ENCODE peak calls at places on chromosomes 4 and X, in eight cellular contexts. A is OCI-LY7, B is transverse colon, P is hepatocyte, I is mesothelial cell of epicardium, R is foreskin fibroblast, V is uterus, W is K562. F is an unnamed sample.

GRCh38 chrX:53160297-53160983 is 64.6 kb downstream of the KDM5C start:
- DNase-seq in A (no peak), B (peak), P (no peak), I (no peak), R (no peak), V (no peak), W (no peak), F (no peak)

GRCh38 chrX:2325076-2325784 is 175.5 kb downstream of the DHRSX start:
- DNase-seq in A (no peak), B (peak), P (no peak), I (no peak), R (peak), V (peak), W (peak), F (peak)

GRCh38 chr4:3467601-3468031 is 4.5 kb downstream of the DOK7 start:
- DNase-seq in A (no peak), B (no peak), P (no peak), I (no peak), R (no peak), V (no peak), W (no peak), F (no peak)

GRCh38 chrX:22320236-22320635 is 47.5 kb downstream of the CBLL2 start:
- DNase-seq in A (no peak), B (no peak), P (no peak), I (no peak), R (no peak), V (no peak), W (no peak), F (no peak)

GRCh38 chrX:39956803-39957394 is 140.9 kb downstream of the BCOR start:
- DNase-seq in A (no peak), B (no peak), P (no peak), I (no peak), R (no peak), V (no peak), W (no peak), F (no peak)

GRCh38 chr4:184870718-184871117 is 45.0 kb upstream of the ACSL1 start:
- DNase-seq in A (no peak), B (no peak), P (no peak), I (no peak), R (no peak), V (no peak), W (no peak), F (no peak)

GRCh38 chrX:133215747-133216146 is 2.4 kb downstream of the TFDP3 start:
- DNase-seq in A (peak), B (peak), P (peak), I (no peak), R (no peak), V (no peak), W (no peak), F (no peak)

GRCh38 chr4:139928568-139928967 is 225.4 kb downstream of the MAML3 start:
- DNase-seq in A (no peak), B (no peak), P (no peak), I (no peak), R (no peak), V (no peak), W (no peak), F (no peak)

GRCh38 chrX:49999048-49999447 is 76.7 kb downstream of the CLCN5 start:
- DNase-seq in A (no peak), B (no peak), P (no peak), I (no peak), R (no peak), V (no peak), W (no peak), F (no peak)

GRCh38 chrX:140501321-140501720 is 3.5 kb downstream of the SOX3 start:
- DNase-seq in A (no peak), B (no peak), P (no peak), I (no peak), R (no peak), V (no peak), W (no peak), F (no peak)

GRCh38 chrX:30302957-30303356 is 6.2 kb downstream of the NR0B1 start:
- DNase-seq in A (no peak), B (no peak), P (no peak), I (no peak), R (peak), V (no peak), W (no peak), F (no peak)

GRCh38 chr4:92235741-92236140 is 68.0 kb upstream of the GRID2 start:
- DNase-seq in A (no peak), B (no peak), P (no peak), I (no peak), R (no peak), V (no peak), W (no peak), F (no peak)

GRCh38 chr4:155679343-155679742 is 12.7 kb downstream of the GUCY1A1 start:
- DNase-seq in A (no peak), B (no peak), P (peak), I (no peak), R (peak), V (peak), W (no peak), F (no peak)

GRCh38 chrX:35665311-35665710 is 132.8 kb upstream of the MAGEB16 start:
- DNase-seq in A (no peak), B (no peak), P (no peak), I (no peak), R (no peak), V (no peak), W (no peak), F (no peak)

DNA sequence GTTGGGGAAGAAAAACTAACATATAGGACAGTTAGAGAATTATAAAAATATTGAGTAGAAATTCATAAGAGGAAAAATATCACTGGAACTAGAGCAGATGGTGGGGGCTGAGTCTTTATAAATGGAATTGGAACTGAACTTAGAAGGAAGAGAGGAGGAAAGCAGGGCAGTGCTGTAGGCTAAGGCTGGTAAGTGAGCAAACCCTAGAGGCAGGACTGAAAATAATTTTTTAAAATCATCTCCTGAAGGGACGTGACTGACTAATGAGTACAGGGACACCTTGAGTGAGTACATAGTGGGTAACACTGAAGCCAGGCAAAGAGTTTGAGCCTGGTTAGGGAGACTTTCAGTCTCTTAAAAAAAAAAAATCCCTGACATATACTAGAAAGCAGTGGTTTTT is 63.3 kb downstream of the GALNT7 start:
- DNase-seq in A (no peak), B (no peak), P (peak), I (no peak), R (no peak), V (no peak), W (peak), F (no peak)
- TF ChIP-seq CTCF in A (peak), B (peak), P (peak), I (no peak), R (no peak), V (no peak), W (peak), F (no peak)

GRCh38 chr4:64617813-64618212 is 208.6 kb upstream of the TECRL start:
- DNase-seq in A (no peak), B (no peak), P (no peak), I (no peak), R (no peak), V (no peak), W (no peak), F (no peak)
- TF ChIP-seq CTCF in A (no peak), B (no peak), P (peak), I (no peak), R (no peak), V (no peak), W (no peak), F (no peak)

GRCh38 chrX:146355440-146355839 is 454.1 kb upstream of the CXorf51B start:
- DNase-seq in A (no peak), B (no peak), P (no peak), I (no peak), R (no peak), V (no peak), W (no peak), F (no peak)
- TF ChIP-seq CTCF in A (no peak), B (no peak), P (no peak), I (no peak), R (no peak), V (no peak), W (no peak), F (no peak)

GRCh38 chrX:134998246-134998645 is 7.5 kb downstream of the SMIM10 start:
- DNase-seq in A (no peak), B (no peak), P (no peak), I (no peak), R (peak), V (no peak), W (no peak), F (no peak)
- TF ChIP-seq CTCF in A (no peak), B (no peak), P (no peak), I (no peak), R (no peak), V (no peak), W (no peak), F (no peak)

GRCh38 chr4:83362492-83363329 is 28.1 kb upstream of the HPSE start:
- DNase-seq in A (peak), B (peak), P (peak), I (no peak), R (peak), V (no peak), W (no peak), F (no peak)
- TF ChIP-seq CTCF in A (peak), B (no peak), P (peak), I (no peak), R (peak), V (no peak), W (peak), F (no peak)

GRCh38 chrX:68821616-68822015 is 7.2 kb upstream of the EFNB1 start:
- DNase-seq in A (no peak), B (no peak), P (no peak), I (no peak), R (no peak), V (no peak), W (no peak), F (no peak)

GRCh38 chrX:68824152-68824433 is 4.7 kb upstream of the EFNB1 start:
- DNase-seq in A (no peak), B (no peak), P (no peak), I (no peak), R (no peak), V (no peak), W (no peak), F (no peak)

GRCh38 chrX:68824565-68825125 is 4.2 kb upstream of the EFNB1 start:
- DNase-seq in A (no peak), B (no peak), P (no peak), I (no peak), R (no peak), V (no peak), W (no peak), F (no peak)

GRCh38 chrX:68823413-68824151 is 5.2 kb upstream of the EFNB1 start:
- DNase-seq in A (no peak), B (no peak), P (no peak), I (no peak), R (no peak), V (no peak), W (no peak), F (no peak)

DNA sequence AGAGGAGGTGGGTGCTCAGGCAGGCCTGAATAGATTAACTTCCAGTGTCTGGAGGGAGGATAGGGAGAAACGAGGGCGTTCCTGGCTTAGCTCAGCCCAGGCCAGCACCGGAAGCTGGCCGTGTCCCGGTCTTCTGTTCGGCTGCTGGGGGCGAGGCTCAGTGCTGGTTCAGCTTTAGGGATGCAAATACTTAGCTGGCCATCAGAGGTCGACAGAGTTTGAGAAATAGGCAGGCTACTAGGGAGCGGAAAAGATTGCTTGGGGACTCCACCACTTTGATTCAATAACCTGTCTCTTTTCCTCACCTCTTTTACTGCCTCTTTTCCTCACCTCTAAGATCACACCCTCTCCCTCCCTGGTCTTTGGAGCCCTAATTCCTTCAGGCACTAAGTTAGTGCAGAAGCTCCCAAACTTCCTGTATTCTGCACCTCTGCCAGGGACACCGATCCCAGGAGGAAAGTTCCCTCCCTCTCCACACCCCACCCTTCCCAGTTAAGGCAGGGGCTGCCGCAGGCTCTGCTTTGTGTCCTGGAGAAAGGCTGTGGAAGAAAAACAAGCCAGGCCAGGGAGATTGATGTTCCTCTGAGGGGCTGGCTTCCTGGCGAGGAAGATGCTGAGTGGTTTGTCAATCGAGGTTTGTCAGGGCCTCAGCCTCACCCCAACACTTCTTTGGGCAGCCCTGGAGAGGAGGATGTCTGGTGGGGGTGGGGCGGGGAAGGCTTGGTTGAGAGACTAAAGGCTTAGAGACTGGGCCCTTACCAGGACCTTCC is 6.0 kb upstream of the EFNB1 start:
- DNase-seq in A (peak), B (no peak), P (peak), I (no peak), R (peak), V (peak), W (peak), F (no peak)
- TF ChIP-seq CTCF in A (peak), B (peak), P (peak), I (no peak), R (peak), V (peak), W (peak), F (no peak)

GRCh38 chr4:164824581-164824980 is 52.4 kb upstream of the APELA start:
- DNase-seq in A (no peak), B (no peak), P (no peak), I (no peak), R (no peak), V (no peak), W (no peak), F (no peak)

GRCh38 chr4:164828945-164829344 is 48.0 kb upstream of the APELA start:
- DNase-seq in A (no peak), B (no peak), P (no peak), I (no peak), R (no peak), V (no peak), W (no peak), F (no peak)
- TF ChIP-seq CTCF in A (no peak), B (no peak), P (no peak), I (no peak), R (no peak), V (no peak), W (no peak), F (no peak)

F was measured in omental fat pad.